ENCODE peak calls at places on chromosomes 13 and 19, in nine cellular contexts. V is GM12878; J is CD8-positive, alpha-beta memory T cell; X is ovary; Y is stomach; C is tibial nerve; E is suprapubic skin; D is fibroblast of lung; B is effector memory CD4-positive, alpha-beta T cell. K is an unnamed sample. For H3K4me1, the result is how much of the 10 kb centered on the place peaks cover.

GRCh38 chr19:23098286-23098685 is 18.5 kb upstream of the ZNF730 start:
- DNase-seq in C (no peak), X (no peak), E (no peak), V (no peak), J (no peak), B (no peak), D (no peak), Y (no peak), K (no peak)

GRCh38 chr19:3683405-3683865 is 16.8 kb downstream of the PIP5K1C start:
- DNase-seq in C (no peak), D (peak), B (no peak), X (no peak), J (no peak), V (no peak), E (no peak), Y (no peak), K (no peak)

GRCh38 chr13:83498486-83499190 is 383.6 kb downstream of the SLITRK1 start:
- DNase-seq in D (peak), V (no peak), C (no peak), J (no peak), E (no peak), Y (no peak), X (no peak), B (no peak), K (no peak)

GRCh38 chr19:33394723-33395560 is 21.4 kb downstream of the CEBPG start:
- DNase-seq in E (no peak), D (no peak), X (no peak), Y (no peak), C (no peak), J (no peak), V (no peak), B (no peak), K (peak)

GRCh38 chr19:50323782-50324133 is 5.4 kb downstream of the KCNC3 start:
- DNase-seq in J (no peak), D (no peak), X (no peak), V (no peak), B (no peak), C (no peak), E (no peak), Y (no peak), K (no peak)

GRCh38 chr13:52849727-52850395 is 1.4 kb upstream of the PCDH8 start:
- DNase-seq in Y (no peak), C (no peak), B (no peak), D (no peak), E (no peak), J (no peak), X (no peak), V (no peak), K (no peak)

GRCh38 chr19:2461751-2462634 is 5.2 kb upstream of the LMNB2 start:
- DNase-seq in C (no peak), V (no peak), J (peak), E (no peak), X (peak), Y (peak), D (peak), B (no peak), K (peak)

GRCh38 chr13:43878897-43879322 is 630 bp downstream of the CCDC122 start:
- DNase-seq in J (peak), X (peak), E (peak), B (peak), D (peak), Y (peak), V (peak), C (peak), K (peak)

GRCh38 chr13:99922631-99923404 is 48.7 kb downstream of the ZIC5 start:
- DNase-seq in C (no peak), V (no peak), D (no peak), B (no peak), E (no peak), J (no peak), X (no peak), Y (peak), K (no peak)

GRCh38 chr13:57633950-57634828 is 2.6 kb downstream of the PCDH17 start:
- DNase-seq in X (no peak), V (no peak), B (no peak), Y (no peak), J (no peak), E (no peak), D (peak), C (no peak), K (peak)

GRCh38 chr13:35769812-35770211 is 293.3 kb upstream of the MAB21L1 start:
- DNase-seq in D (no peak), J (no peak), E (no peak), X (no peak), V (no peak), B (no peak), C (no peak), Y (no peak), K (no peak)

GRCh38 chr19:33649919-33650305 is 28.2 kb downstream of the CHST8 start:
- DNase-seq in Y (no peak), B (no peak), J (no peak), C (no peak), X (no peak), E (no peak), V (no peak), D (no peak), K (no peak)

GRCh38 chr13:30892966-30893365 is 13.1 kb upstream of the MEDAG start:
- DNase-seq in X (no peak), C (no peak), V (no peak), Y (no peak), D (peak), E (peak), B (no peak), J (no peak), K (no peak)

GRCh38 chr19:42184401-42184861 is 33.0 kb downstream of the DEDD2 start:
- DNase-seq in X (peak), B (peak), E (no peak), J (peak), Y (peak), D (peak), V (no peak), C (peak), K (peak)

GRCh38 chr19:35162471-35163326 is 8.2 kb downstream of the FXYD5 start:
- DNase-seq in D (peak), Y (no peak), X (no peak), B (no peak), E (no peak), V (no peak), J (no peak), C (no peak), K (no peak)

GRCh38 chr19:35164418-35164817 is 9.9 kb downstream of the FXYD5 start:
- DNase-seq in D (peak), X (no peak), C (no peak), V (no peak), Y (no peak), B (no peak), J (no peak), E (no peak), K (no peak)

GRCh38 chr19:35160629-35161433 is 6.3 kb downstream of the FXYD5 start:
- DNase-seq in J (no peak), D (no peak), C (no peak), B (no peak), V (peak), X (no peak), E (no peak), Y (no peak), K (peak)

GRCh38 chr19:35159606-35160005 is 5.1 kb downstream of the FXYD5 start:
- DNase-seq in X (no peak), B (no peak), Y (no peak), J (no peak), D (no peak), V (no peak), E (no peak), C (no peak), K (no peak)

DNA sequence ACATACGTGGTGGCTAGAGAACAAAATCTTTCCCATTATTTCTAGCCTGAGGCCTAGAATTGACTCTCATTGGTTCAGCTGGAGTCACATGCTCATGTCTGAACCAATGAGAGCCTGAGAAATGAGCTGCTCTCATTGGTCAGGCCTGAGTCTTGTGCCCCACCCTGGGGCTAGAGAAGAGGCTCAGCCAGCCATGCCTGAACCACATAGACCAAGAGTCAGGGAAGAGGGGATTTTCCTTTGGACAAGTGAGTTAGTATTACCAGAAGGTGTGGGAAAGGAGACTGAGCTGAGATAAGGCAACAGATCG is 6.9 kb downstream of the FXYD5 start:
- DNase-seq in V (no peak), E (no peak), X (no peak), D (no peak), J (no peak), C (no peak), Y (no peak), B (no peak), K (no peak)
- H3K4me1 ChIP-seq in V (under half), E (under half), X (under half), D (under half), J (under half), C (under half), Y (under half), B (under half), K (under half)

GRCh38 chr19:18160792-18161690 is 8.1 kb downstream of the PIK3R2 start:
- DNase-seq in C (peak), E (no peak), Y (peak), V (no peak), X (peak), J (peak), B (peak), D (peak), K (peak)

GRCh38 chr19:18159810-18160209 is 6.8 kb downstream of the PIK3R2 start:
- DNase-seq in C (no peak), V (no peak), J (no peak), E (no peak), X (no peak), D (no peak), Y (no peak), B (no peak), K (no peak)

GRCh38 chr19:18164072-18164471 is 9.5 kb upstream of the IFI30 start:
- DNase-seq in B (no peak), X (no peak), C (no peak), Y (no peak), J (no peak), V (no peak), E (no peak), D (no peak), K (no peak)

GRCh38 chr19:18160441-18160791 is 7.5 kb downstream of the PIK3R2 start:
- DNase-seq in J (no peak), E (no peak), B (no peak), V (no peak), Y (no peak), D (no peak), X (no peak), C (no peak), K (no peak)

DNA sequence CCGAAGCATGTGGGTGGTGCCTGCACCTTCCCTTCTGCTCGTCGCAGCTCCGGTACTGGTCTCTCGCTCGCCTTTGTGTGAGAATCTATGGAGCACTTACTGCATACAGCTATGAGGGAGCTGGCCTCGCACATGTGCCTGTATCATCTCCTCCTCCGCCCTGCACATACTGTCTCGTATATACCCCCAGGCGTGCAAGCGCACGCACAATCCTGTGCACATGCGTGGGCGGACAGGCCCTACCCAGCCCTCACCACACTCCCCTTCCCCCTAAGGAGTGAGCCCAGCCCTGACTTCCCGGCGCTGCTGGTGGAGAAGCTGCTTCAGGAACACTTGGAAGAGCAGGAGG is 8.7 kb downstream of the PIK3R2 start:
- DNase-seq in B (no peak), V (no peak), E (no peak), Y (no peak), J (no peak), C (no peak), D (no peak), X (no peak), K (no peak)
- H3K27ac ChIP-seq in B (no peak), V (no peak), E (peak), Y (no peak), J (no peak), C (no peak), D (no peak), X (no peak), K (no peak)

DNA sequence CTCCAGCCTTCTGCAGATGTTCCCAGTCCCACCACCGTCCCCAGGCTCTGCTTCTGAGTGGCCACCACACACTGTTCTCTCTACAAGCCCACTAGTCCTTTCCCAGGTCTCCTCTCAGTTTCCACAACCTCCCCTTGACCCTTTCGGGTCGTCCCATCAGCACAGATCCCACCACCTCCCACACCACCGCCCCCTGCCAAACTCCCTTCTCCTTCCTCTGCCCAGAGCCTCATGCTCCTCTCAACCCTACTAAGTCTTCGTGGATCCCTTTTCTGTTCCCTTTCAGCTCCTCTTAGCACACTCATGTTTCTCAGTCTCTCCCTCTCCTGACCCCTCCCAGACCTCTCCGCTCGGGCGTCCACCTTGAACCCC is 1.9 kb downstream of the NAPA start:
- DNase-seq in X (no peak), B (no peak), V (no peak), E (no peak), C (no peak), J (no peak), D (no peak), Y (no peak), K (no peak)
- H3K4me3 ChIP-seq in X (peak), B (peak), V (peak), E (peak), C (peak), J (peak), D (peak), Y (peak), K (no peak)

GRCh38 chr19:35738021-35738886 is 4.0 kb downstream of the IGFLR1 start:
- DNase-seq in D (no peak), V (no peak), E (no peak), Y (no peak), C (no peak), X (no peak), B (no peak), J (no peak), K (no peak)
- H3K4me1 ChIP-seq in D (under half), V (under half), E (under half), Y (under half), C (under half), X (under half), B (under half), J (under half), K (under half)

DNA sequence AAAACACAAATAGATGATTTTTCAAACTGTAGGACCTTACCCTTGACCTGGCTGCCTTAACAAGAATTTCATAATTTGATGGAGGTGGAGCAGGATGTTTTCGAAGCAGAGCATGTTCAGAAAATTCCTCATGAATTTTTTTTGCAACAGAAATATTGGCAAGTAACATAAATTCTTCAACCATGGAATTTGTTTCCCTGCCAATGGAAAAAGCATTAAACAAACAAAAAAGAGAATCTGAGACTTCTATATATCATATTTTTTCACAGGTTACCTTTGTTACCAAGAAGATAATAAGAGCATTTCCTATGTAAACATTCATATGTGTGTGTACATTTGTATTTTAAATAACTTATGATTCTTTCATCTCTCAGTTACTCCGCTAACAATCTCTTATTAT is 18.3 kb downstream of the DIS3 start:
- DNase-seq in X (no peak), J (no peak), B (no peak), C (no peak), D (peak), V (no peak), E (no peak), Y (no peak), K (no peak)
- H3K27ac ChIP-seq in X (no peak), J (no peak), B (no peak), C (no peak), D (no peak), V (no peak), E (no peak), Y (no peak), K (no peak)

DNA sequence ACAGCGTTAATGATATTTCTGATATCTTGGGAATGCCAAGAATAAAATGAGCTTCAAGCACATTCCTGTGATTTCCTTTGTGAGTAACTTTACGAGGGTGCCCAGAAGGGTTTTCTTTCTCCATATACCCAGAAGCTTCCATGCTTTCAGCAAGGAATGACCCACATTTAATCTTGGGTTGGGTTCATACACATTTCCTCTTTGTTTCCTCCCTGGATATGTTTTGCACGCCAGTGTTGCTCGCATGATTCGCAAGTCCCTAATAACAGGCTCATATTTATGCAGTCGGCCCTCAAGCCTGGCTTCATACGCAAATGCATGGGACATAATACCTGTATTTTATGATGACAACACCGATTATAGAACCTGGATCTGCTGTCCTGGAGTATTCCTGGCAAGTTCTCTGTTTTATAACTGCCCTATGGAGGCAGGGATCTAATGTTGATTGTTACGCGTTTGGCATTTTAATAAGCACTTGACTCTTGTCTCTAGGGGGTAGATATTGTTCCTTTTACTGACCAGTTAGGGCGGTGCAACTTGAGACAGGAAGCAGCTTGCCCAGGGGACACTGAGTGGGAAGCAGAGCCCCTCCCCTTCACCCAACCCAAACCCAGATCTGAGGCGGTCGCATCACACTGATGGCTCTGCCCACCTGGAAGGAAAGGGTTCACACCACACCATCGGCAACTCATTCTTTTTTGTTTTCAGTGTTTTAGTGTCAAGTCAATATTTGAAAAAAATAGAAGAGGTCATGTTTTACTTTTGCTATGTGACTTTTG is 220.4 kb upstream of the SOX1 start:
- DNase-seq in X (no peak), J (no peak), V (no peak), B (no peak), Y (no peak), C (no peak), E (no peak), D (no peak), K (no peak)
- H3K4me3 ChIP-seq in X (no peak), J (no peak), V (no peak), B (no peak), Y (no peak), C (no peak), E (no peak), D (no peak), K (no peak)